ENCODE peak calls at places on chromosomes 7 and 10, in ten cellular contexts. One of them, this sample, is unnamed.

GRCh38 chr10:131760416-131761166 is 140.2 kb upstream of the PPP2R2D start:
- DNase-seq in testis: no peak
- DNase-seq in C1 segment of cervical spinal cord: no peak
- DNase-seq in neural progenitor cell: peak; percentile 75
- DNase-seq in neural crest cell: no peak
- DNase-seq in NCI-H146: no peak
- DNase-seq in HTR-8/SVneo: no peak
- DNase-seq in esophagus squamous epithelium: no peak
- DNase-seq in left cardiac atrium: no peak
- DNase-seq in astrocyte of the cerebellum: no peak
- DNase-seq in this sample: no peak

GRCh38 chr10:23096814-23097549 is 1.6 kb downstream of the MSRB2 start:
- DNase-seq in testis: no peak
- DNase-seq in C1 segment of cervical spinal cord: no peak
- DNase-seq in neural progenitor cell: no peak
- DNase-seq in neural crest cell: no peak
- DNase-seq in NCI-H146: no peak
- DNase-seq in HTR-8/SVneo: no peak
- DNase-seq in esophagus squamous epithelium: no peak
- DNase-seq in left cardiac atrium: no peak
- DNase-seq in astrocyte of the cerebellum: peak; percentile 56
- DNase-seq in this sample: no peak

GRCh38 chr10:78350286-78350685 is 316.6 kb downstream of the RPS24 start:
- DNase-seq in testis: no peak
- DNase-seq in C1 segment of cervical spinal cord: no peak
- DNase-seq in neural progenitor cell: no peak
- DNase-seq in neural crest cell: no peak
- DNase-seq in NCI-H146: no peak
- DNase-seq in HTR-8/SVneo: no peak
- DNase-seq in esophagus squamous epithelium: no peak
- DNase-seq in left cardiac atrium: no peak
- DNase-seq in astrocyte of the cerebellum: no peak
- DNase-seq in this sample: no peak

GRCh38 chr10:70274643-70275042 is 9.2 kb downstream of the NPFFR1 start:
- DNase-seq in testis: peak; percentile 58
- DNase-seq in C1 segment of cervical spinal cord: no peak
- DNase-seq in neural progenitor cell: no peak
- DNase-seq in neural crest cell: no peak
- DNase-seq in NCI-H146: no peak
- DNase-seq in HTR-8/SVneo: no peak
- DNase-seq in esophagus squamous epithelium: no peak
- DNase-seq in left cardiac atrium: no peak
- DNase-seq in astrocyte of the cerebellum: peak; percentile 95
- DNase-seq in this sample: no peak

GRCh38 chr10:92419740-92420553 is 129.0 kb downstream of the MARCHF5 start:
- DNase-seq in testis: peak; percentile 67
- DNase-seq in C1 segment of cervical spinal cord: no peak
- DNase-seq in neural progenitor cell: peak; percentile 13
- DNase-seq in neural crest cell: no peak
- DNase-seq in NCI-H146: no peak
- DNase-seq in HTR-8/SVneo: no peak
- DNase-seq in esophagus squamous epithelium: no peak
- DNase-seq in left cardiac atrium: peak; percentile 58
- DNase-seq in astrocyte of the cerebellum: no peak
- DNase-seq in this sample: no peak

GRCh38 chr10:13707156-13707881 is 120.6 kb downstream of the PRPF18 start:
- DNase-seq in testis: peak; percentile 68
- DNase-seq in C1 segment of cervical spinal cord: no peak
- DNase-seq in neural progenitor cell: peak; percentile 88
- DNase-seq in neural crest cell: peak; percentile 40
- DNase-seq in NCI-H146: no peak
- DNase-seq in HTR-8/SVneo: no peak
- DNase-seq in esophagus squamous epithelium: no peak
- DNase-seq in left cardiac atrium: peak; percentile 84
- DNase-seq in astrocyte of the cerebellum: peak; percentile 95
- DNase-seq in this sample: no peak

GRCh38 chr10:95352684-95353083 is 61.9 kb upstream of the PDLIM1 start:
- DNase-seq in testis: no peak
- DNase-seq in C1 segment of cervical spinal cord: no peak
- DNase-seq in neural progenitor cell: no peak
- DNase-seq in neural crest cell: no peak
- DNase-seq in NCI-H146: no peak
- DNase-seq in HTR-8/SVneo: no peak
- DNase-seq in esophagus squamous epithelium: no peak
- DNase-seq in left cardiac atrium: no peak
- DNase-seq in astrocyte of the cerebellum: no peak
- DNase-seq in this sample: no peak

GRCh38 chr10:100788027-100788900 is 42.9 kb downstream of the PAX2 start:
- DNase-seq in testis: no peak
- DNase-seq in C1 segment of cervical spinal cord: no peak
- DNase-seq in neural progenitor cell: peak; percentile 72
- DNase-seq in neural crest cell: no peak
- DNase-seq in NCI-H146: no peak
- DNase-seq in HTR-8/SVneo: no peak
- DNase-seq in esophagus squamous epithelium: no peak
- DNase-seq in left cardiac atrium: no peak
- DNase-seq in astrocyte of the cerebellum: no peak
- DNase-seq in this sample: no peak

GRCh38 chr7:93327006-93327633 is 95.0 kb downstream of the VPS50 start:
- DNase-seq in testis: no peak
- DNase-seq in C1 segment of cervical spinal cord: no peak
- DNase-seq in neural progenitor cell: no peak
- DNase-seq in neural crest cell: no peak
- DNase-seq in NCI-H146: no peak
- DNase-seq in HTR-8/SVneo: peak; percentile 1
- DNase-seq in esophagus squamous epithelium: no peak
- DNase-seq in left cardiac atrium: no peak
- DNase-seq in astrocyte of the cerebellum: peak; percentile 84
- DNase-seq in this sample: no peak

GRCh38 chr7:151607464-151607867 is 87.8 kb upstream of the RHEB start:
- DNase-seq in testis: no peak
- DNase-seq in C1 segment of cervical spinal cord: no peak
- DNase-seq in neural progenitor cell: no peak
- DNase-seq in neural crest cell: no peak
- DNase-seq in NCI-H146: no peak
- DNase-seq in HTR-8/SVneo: no peak
- DNase-seq in esophagus squamous epithelium: no peak
- DNase-seq in left cardiac atrium: no peak
- DNase-seq in astrocyte of the cerebellum: no peak
- DNase-seq in this sample: no peak

GRCh38 chr7:12951397-12951801 is 264.0 kb downstream of the ARL4A start:
- DNase-seq in testis: no peak
- DNase-seq in C1 segment of cervical spinal cord: no peak
- DNase-seq in neural progenitor cell: no peak
- DNase-seq in neural crest cell: no peak
- DNase-seq in NCI-H146: no peak
- DNase-seq in HTR-8/SVneo: peak; percentile 62
- DNase-seq in esophagus squamous epithelium: no peak
- DNase-seq in left cardiac atrium: no peak
- DNase-seq in astrocyte of the cerebellum: peak; percentile 29
- DNase-seq in this sample: no peak

GRCh38 chr7:27184342-27185012 is 555 bp downstream of the HOXA11 start:
- DNase-seq in testis: peak; percentile 28
- DNase-seq in C1 segment of cervical spinal cord: no peak
- DNase-seq in neural progenitor cell: peak; percentile 48
- DNase-seq in neural crest cell: no peak
- DNase-seq in NCI-H146: peak; percentile 57
- DNase-seq in HTR-8/SVneo: no peak
- DNase-seq in esophagus squamous epithelium: no peak
- DNase-seq in left cardiac atrium: no peak
- DNase-seq in astrocyte of the cerebellum: no peak
- DNase-seq in this sample: peak; percentile 88

GRCh38 chr10:92290076-92290836 is 622 bp downstream of the CPEB3 start:
- DNase-seq in testis: peak; percentile 70
- DNase-seq in C1 segment of cervical spinal cord: no peak
- DNase-seq in neural progenitor cell: no peak
- DNase-seq in neural crest cell: no peak
- DNase-seq in NCI-H146: peak; percentile 86
- DNase-seq in HTR-8/SVneo: peak; percentile 37
- DNase-seq in esophagus squamous epithelium: no peak
- DNase-seq in left cardiac atrium: no peak
- DNase-seq in astrocyte of the cerebellum: peak; percentile 11
- DNase-seq in this sample: no peak

GRCh38 chr10:133375357-133376115 is 2.4 kb upstream of the ECHS1 start:
- DNase-seq in testis: no peak
- DNase-seq in C1 segment of cervical spinal cord: no peak
- DNase-seq in neural progenitor cell: no peak
- DNase-seq in neural crest cell: no peak
- DNase-seq in NCI-H146: no peak
- DNase-seq in HTR-8/SVneo: no peak
- DNase-seq in esophagus squamous epithelium: no peak
- DNase-seq in left cardiac atrium: no peak
- DNase-seq in astrocyte of the cerebellum: no peak
- DNase-seq in this sample: no peak

GRCh38 chr7:120273476-120273975 is 551 bp downstream of the KCND2 start:
- DNase-seq in testis: peak; percentile 78
- DNase-seq in C1 segment of cervical spinal cord: no peak
- DNase-seq in neural progenitor cell: peak; percentile 76
- DNase-seq in neural crest cell: peak; percentile 17
- DNase-seq in NCI-H146: peak; percentile 70
- DNase-seq in HTR-8/SVneo: no peak
- DNase-seq in esophagus squamous epithelium: no peak
- DNase-seq in left cardiac atrium: no peak
- DNase-seq in astrocyte of the cerebellum: peak; percentile 3
- DNase-seq in this sample: peak; percentile 91

GRCh38 chr7:1095621-1096155 is 7.8 kb downstream of the GPER1 start:
- DNase-seq in testis: no peak
- DNase-seq in C1 segment of cervical spinal cord: no peak
- DNase-seq in neural progenitor cell: no peak
- DNase-seq in neural crest cell: no peak
- DNase-seq in NCI-H146: no peak
- DNase-seq in HTR-8/SVneo: no peak
- DNase-seq in esophagus squamous epithelium: no peak
- DNase-seq in left cardiac atrium: no peak
- DNase-seq in astrocyte of the cerebellum: no peak
- DNase-seq in this sample: no peak

GRCh38 chr10:59470570-59470969 is 108.2 kb upstream of the FAM13C start:
- DNase-seq in testis: no peak
- DNase-seq in C1 segment of cervical spinal cord: no peak
- DNase-seq in neural progenitor cell: no peak
- DNase-seq in neural crest cell: no peak
- DNase-seq in NCI-H146: peak; percentile 3
- DNase-seq in HTR-8/SVneo: no peak
- DNase-seq in esophagus squamous epithelium: no peak
- DNase-seq in left cardiac atrium: no peak
- DNase-seq in astrocyte of the cerebellum: no peak
- DNase-seq in this sample: no peak

GRCh38 chr7:157158400-157158799 is 19.7 kb downstream of the UBE3C start:
- DNase-seq in testis: no peak
- DNase-seq in C1 segment of cervical spinal cord: no peak
- DNase-seq in neural progenitor cell: peak; percentile 64
- DNase-seq in neural crest cell: no peak
- DNase-seq in NCI-H146: peak; percentile 78
- DNase-seq in HTR-8/SVneo: no peak
- DNase-seq in esophagus squamous epithelium: no peak
- DNase-seq in left cardiac atrium: no peak
- DNase-seq in astrocyte of the cerebellum: no peak
- DNase-seq in this sample: no peak

GRCh38 chr7:47609803-47610452 is 28.0 kb upstream of the TNS3 start:
- DNase-seq in testis: peak; percentile 38
- DNase-seq in C1 segment of cervical spinal cord: no peak
- DNase-seq in neural progenitor cell: no peak
- DNase-seq in neural crest cell: no peak
- DNase-seq in NCI-H146: no peak
- DNase-seq in HTR-8/SVneo: no peak
- DNase-seq in esophagus squamous epithelium: no peak
- DNase-seq in left cardiac atrium: peak; percentile 49
- DNase-seq in astrocyte of the cerebellum: no peak
- DNase-seq in this sample: no peak

GRCh38 chr10:102783541-102783930 is 39.8 kb downstream of the WBP1L start:
- DNase-seq in testis: no peak
- DNase-seq in C1 segment of cervical spinal cord: no peak
- DNase-seq in neural progenitor cell: no peak
- DNase-seq in neural crest cell: no peak
- DNase-seq in NCI-H146: no peak
- DNase-seq in HTR-8/SVneo: no peak
- DNase-seq in esophagus squamous epithelium: no peak
- DNase-seq in left cardiac atrium: no peak
- DNase-seq in astrocyte of the cerebellum: no peak
- DNase-seq in this sample: no peak

GRCh38 chr10:90321132-90321816 is 536.6 kb downstream of the HTR7 start:
- DNase-seq in testis: no peak
- DNase-seq in C1 segment of cervical spinal cord: no peak
- DNase-seq in neural progenitor cell: no peak
- DNase-seq in neural crest cell: no peak
- DNase-seq in NCI-H146: no peak
- DNase-seq in HTR-8/SVneo: no peak
- DNase-seq in esophagus squamous epithelium: no peak
- DNase-seq in left cardiac atrium: no peak
- DNase-seq in astrocyte of the cerebellum: no peak
- DNase-seq in this sample: no peak

GRCh38 chr7:45889367-45890067 is 1.2 kb downstream of the IGFBP1 start:
- DNase-seq in testis: no peak
- DNase-seq in C1 segment of cervical spinal cord: no peak
- DNase-seq in neural progenitor cell: no peak
- DNase-seq in neural crest cell: no peak
- DNase-seq in NCI-H146: peak; percentile 38
- DNase-seq in HTR-8/SVneo: no peak
- DNase-seq in esophagus squamous epithelium: no peak
- DNase-seq in left cardiac atrium: no peak
- DNase-seq in astrocyte of the cerebellum: no peak
- DNase-seq in this sample: no peak

GRCh38 chr10:86876748-86877147 is 80.7 kb downstream of the MMRN2 start:
- DNase-seq in testis: no peak
- DNase-seq in C1 segment of cervical spinal cord: no peak
- DNase-seq in neural progenitor cell: no peak
- DNase-seq in neural crest cell: no peak
- DNase-seq in NCI-H146: no peak
- DNase-seq in HTR-8/SVneo: no peak
- DNase-seq in esophagus squamous epithelium: no peak
- DNase-seq in left cardiac atrium: no peak
- DNase-seq in astrocyte of the cerebellum: no peak
- DNase-seq in this sample: no peak

GRCh38 chr7:136136906-136137305 is 159.7 kb upstream of the MTPN start:
- DNase-seq in testis: no peak
- DNase-seq in C1 segment of cervical spinal cord: no peak
- DNase-seq in neural progenitor cell: peak; percentile 17
- DNase-seq in neural crest cell: no peak
- DNase-seq in NCI-H146: no peak
- DNase-seq in HTR-8/SVneo: no peak
- DNase-seq in esophagus squamous epithelium: no peak
- DNase-seq in left cardiac atrium: no peak
- DNase-seq in astrocyte of the cerebellum: no peak
- DNase-seq in this sample: no peak

GRCh38 chr10:4127518-4128315 is 342.7 kb upstream of the KLF6 start:
- DNase-seq in testis: no peak
- DNase-seq in C1 segment of cervical spinal cord: no peak
- DNase-seq in neural progenitor cell: no peak
- DNase-seq in neural crest cell: no peak
- DNase-seq in NCI-H146: peak; percentile 15
- DNase-seq in HTR-8/SVneo: no peak
- DNase-seq in esophagus squamous epithelium: no peak
- DNase-seq in left cardiac atrium: no peak
- DNase-seq in astrocyte of the cerebellum: no peak
- DNase-seq in this sample: no peak

GRCh38 chr10:120978589-120979252 is 127.6 kb downstream of the WDR11 start:
- DNase-seq in testis: no peak
- DNase-seq in C1 segment of cervical spinal cord: no peak
- DNase-seq in neural progenitor cell: no peak
- DNase-seq in neural crest cell: no peak
- DNase-seq in NCI-H146: peak; percentile 38
- DNase-seq in HTR-8/SVneo: peak; percentile 40
- DNase-seq in esophagus squamous epithelium: no peak
- DNase-seq in left cardiac atrium: no peak
- DNase-seq in astrocyte of the cerebellum: no peak
- DNase-seq in this sample: no peak

GRCh38 chr10:77911535-77912123 is 14.9 kb downstream of the DLG5 start:
- DNase-seq in testis: no peak
- DNase-seq in C1 segment of cervical spinal cord: no peak
- DNase-seq in neural progenitor cell: no peak
- DNase-seq in neural crest cell: no peak
- DNase-seq in NCI-H146: no peak
- DNase-seq in HTR-8/SVneo: no peak
- DNase-seq in esophagus squamous epithelium: no peak
- DNase-seq in left cardiac atrium: no peak
- DNase-seq in astrocyte of the cerebellum: no peak
- DNase-seq in this sample: no peak